ENCODE peak calls at places on chromosomes 13 and 19, in four cellular contexts. T is colonic mucosa, B is AG10803, U is lower leg skin. Q is an unnamed sample.

GRCh38 chr19:49889687-49890348 is 6.9 kb downstream of the IL4I1 start:
- DNase-seq in T (peak), B (peak), U (no peak), Q (peak)

GRCh38 chr19:46746281-46746965 is at the start of gene STRN4:
- DNase-seq in T (no peak), B (peak), U (no peak), Q (no peak)

GRCh38 chr19:56294557-56294956 is 20.1 kb downstream of the ZSCAN5A start:
- DNase-seq in T (no peak), B (no peak), U (no peak), Q (no peak)

GRCh38 chr19:4063369-4064072 is 3.2 kb downstream of the ZBTB7A start:
- DNase-seq in T (peak), B (no peak), U (no peak), Q (no peak)

GRCh38 chr13:77207943-77208342 is 119.0 kb downstream of the MYCBP2 start:
- DNase-seq in T (no peak), B (peak), U (no peak), Q (peak)

GRCh38 chr13:113785051-113786010 is 26.3 kb downstream of the TMEM255B start:
- DNase-seq in T (no peak), B (peak), U (no peak), Q (peak)

GRCh38 chr19:15195987-15196682 is 4.7 kb downstream of the NOTCH3 start:
- DNase-seq in T (peak), B (no peak), U (peak), Q (no peak)

GRCh38 chr19:49637865-49638350 is 2.0 kb downstream of the RRAS start:
- DNase-seq in T (peak), B (peak), U (peak), Q (peak)

GRCh38 chr13:27822873-27823311 is 30.6 kb downstream of the GSX1 start:
- DNase-seq in T (no peak), B (no peak), U (no peak), Q (peak)

GRCh38 chr19:49455729-49456128 is 2.7 kb downstream of the ALDH16A1 start:
- DNase-seq in T (no peak), B (peak), U (no peak), Q (peak)

GRCh38 chr19:10602330-10603083 is 15.4 kb upstream of the AP1M2 start:
- DNase-seq in T (peak), B (peak), U (peak), Q (peak)

GRCh38 chr19:48859711-48860572 is 8.5 kb downstream of the PLEKHA4 start:
- DNase-seq in T (peak), B (no peak), U (no peak), Q (no peak)

GRCh38 chr19:12884926-12885748 is 1.9 kb downstream of the KLF1 start:
- DNase-seq in T (peak), B (peak), U (peak), Q (peak)

GRCh38 chr19:17855333-17856152 is 4.2 kb upstream of the RPL18A start:
- DNase-seq in T (peak), B (peak), U (peak), Q (peak)

GRCh38 chr13:45238945-45239795 is 38.3 kb upstream of the KCTD4 start:
- DNase-seq in T (no peak), B (peak), U (no peak), Q (no peak)

GRCh38 chr19:51137812-51138425 is 4.2 kb upstream of the SIGLEC7 start:
- DNase-seq in T (no peak), B (no peak), U (no peak), Q (no peak)

GRCh38 chr19:51136333-51136732 is 5.8 kb upstream of the SIGLEC7 start:
- DNase-seq in T (no peak), B (no peak), U (no peak), Q (no peak)

GRCh38 chr19:51138549-51138979 is 3.5 kb upstream of the SIGLEC7 start:
- DNase-seq in T (no peak), B (no peak), U (no peak), Q (peak)

GRCh38 chr19:51135004-51135403 is 7.1 kb upstream of the SIGLEC7 start:
- DNase-seq in T (no peak), B (no peak), U (no peak), Q (no peak)

GRCh38 chr19:51136891-51137551 is 5.1 kb upstream of the SIGLEC7 start:
- DNase-seq in T (no peak), B (no peak), U (peak), Q (no peak)
- H3K4me3 ChIP-seq in T (no peak), B (no peak), U (no peak), Q (no peak)

DNA sequence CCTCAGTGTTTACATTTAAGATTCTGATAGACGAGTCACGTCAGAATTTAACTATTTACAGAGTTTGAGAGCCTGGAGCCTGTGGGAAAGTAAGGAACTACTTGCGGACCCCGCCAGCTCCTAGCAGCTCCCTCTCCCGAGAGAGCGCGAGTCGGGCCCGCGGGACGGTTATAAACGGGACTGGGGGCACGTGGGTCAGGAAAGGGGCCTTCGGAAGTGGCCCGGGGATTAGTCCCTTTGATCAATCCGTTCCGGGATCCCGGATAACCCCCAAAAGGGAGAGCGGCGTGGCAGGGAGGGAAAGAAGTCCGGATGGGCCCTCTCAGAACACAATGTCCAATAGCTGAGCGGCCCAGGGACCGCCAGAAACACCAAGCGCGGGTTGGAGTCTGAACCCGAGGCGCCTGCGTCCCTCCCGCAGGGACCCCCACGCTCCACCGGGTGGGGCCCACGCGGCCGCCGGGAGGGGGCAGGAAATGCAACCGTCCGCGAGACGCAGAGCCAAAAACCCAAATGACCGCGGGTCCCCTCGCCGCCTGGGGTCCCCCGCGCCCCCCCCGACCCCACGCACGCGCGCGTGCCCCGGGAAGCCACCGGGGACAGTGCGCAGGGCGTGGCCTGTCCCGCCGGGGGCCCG is 3.6 kb downstream of the ZIC5 start:
- DNase-seq in T (no peak), B (no peak), U (no peak), Q (no peak)
- TF ChIP-seq CTCF in T (no peak), B (no peak), U (no peak), Q (no peak)

GRCh38 chr19:44754743-44755066 is 6.2 kb downstream of the BCL3 start:
- DNase-seq in T (peak), B (no peak), U (no peak), Q (no peak)
- H3K4me3 ChIP-seq in T (peak), B (peak), U (no peak), Q (peak)

DNA sequence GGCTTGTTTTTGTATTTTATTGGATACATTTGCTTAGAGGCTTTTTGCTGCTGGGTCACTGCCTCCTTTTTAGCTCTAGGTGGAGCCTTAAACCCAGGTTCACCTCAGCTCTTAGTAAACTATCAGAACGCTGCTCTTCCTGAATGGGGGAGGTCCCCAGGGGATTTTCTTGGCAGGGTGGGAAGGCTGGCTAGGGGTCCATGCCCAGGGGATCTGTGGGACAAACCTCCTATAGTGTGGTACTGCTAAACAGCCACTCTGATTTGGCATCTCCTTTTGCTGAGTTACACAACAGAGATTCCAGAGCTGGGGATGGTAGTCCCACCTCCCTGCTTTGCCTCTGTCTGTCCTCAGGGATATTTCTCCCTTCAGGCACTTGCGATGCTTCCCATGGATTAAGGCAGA is 204.9 kb downstream of the ZIC5 start:
- DNase-seq in T (no peak), B (no peak), U (no peak), Q (no peak)
- TF ChIP-seq CTCF in T (no peak), B (no peak), U (no peak), Q (no peak)

DNA sequence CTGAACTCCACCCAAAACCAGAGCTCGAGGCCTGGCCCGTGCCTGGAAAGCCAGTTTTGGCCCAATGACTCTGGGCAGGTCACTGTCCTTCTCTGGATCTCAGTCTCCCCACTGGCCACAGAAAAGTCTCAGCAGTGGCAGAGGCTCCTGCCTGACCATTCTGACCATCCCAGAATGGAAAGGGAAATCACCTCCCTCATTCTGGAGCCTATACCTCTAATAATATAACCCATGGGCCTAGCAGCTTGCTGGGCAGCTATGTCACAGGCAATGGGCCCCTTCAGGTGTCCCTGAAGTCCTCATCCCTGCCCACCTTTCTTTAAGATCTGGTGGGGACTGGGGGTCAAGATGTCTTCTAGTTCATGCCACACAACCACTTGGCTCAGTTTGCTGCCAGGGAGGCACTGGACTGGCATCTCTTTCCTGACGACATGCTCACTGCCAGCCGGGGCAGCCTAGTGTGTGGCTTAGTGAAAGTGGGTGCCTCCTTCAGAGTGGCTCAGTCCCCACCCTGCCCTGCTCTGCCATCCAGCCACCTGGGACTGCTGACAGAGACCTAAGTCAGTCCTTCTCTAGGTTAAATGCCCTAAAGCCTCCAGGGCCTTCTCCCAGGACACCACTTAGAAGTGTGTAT is 62.6 kb downstream of the AP1M1 start:
- DNase-seq in T (no peak), B (no peak), U (no peak), Q (no peak)
- H3K4me3 ChIP-seq in T (no peak), B (no peak), U (no peak), Q (no peak)

GRCh38 chr19:7533925-7534480 is 1.5 kb upstream of the PNPLA6 start:
- DNase-seq in T (peak), B (peak), U (peak), Q (peak)

GRCh38 chr19:7535993-7536685 is 622 bp downstream of the PNPLA6 start:
- DNase-seq in T (no peak), B (no peak), U (no peak), Q (no peak)

GRCh38 chr19:7535035-7535992 is at the start of gene PNPLA6:
- DNase-seq in T (peak), B (peak), U (peak), Q (peak)

GRCh38 chr19:7533281-7533819 is 2.2 kb upstream of the PNPLA6 start:
- DNase-seq in T (peak), B (peak), U (peak), Q (peak)

DNA sequence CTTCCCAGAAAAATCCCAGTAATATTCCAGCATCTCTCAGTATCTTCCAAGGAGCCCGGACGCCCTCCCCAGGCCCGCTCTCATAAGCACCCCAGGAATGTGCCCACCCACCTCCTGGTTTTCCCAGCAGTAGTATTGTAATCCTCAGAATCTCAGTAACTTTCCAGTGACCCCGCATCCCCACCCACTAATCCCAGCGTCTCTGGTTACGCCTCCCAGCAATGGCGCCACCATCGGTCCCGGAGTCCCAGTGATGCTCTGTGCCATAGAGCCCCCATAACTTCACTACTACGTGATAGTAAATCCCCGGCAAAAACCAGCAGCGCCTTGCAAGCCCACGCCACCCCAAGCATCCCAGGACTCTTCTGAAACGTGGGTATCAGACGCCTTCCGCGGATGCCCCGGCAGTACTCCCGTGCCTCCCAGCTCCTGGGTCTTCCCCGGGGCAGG is 961 bp upstream of the PNPLA6 start:
- DNase-seq in T (peak), B (peak), U (peak), Q (peak)
- TF ChIP-seq CTCF in T (no peak), B (peak), U (no peak), Q (peak)

DNA sequence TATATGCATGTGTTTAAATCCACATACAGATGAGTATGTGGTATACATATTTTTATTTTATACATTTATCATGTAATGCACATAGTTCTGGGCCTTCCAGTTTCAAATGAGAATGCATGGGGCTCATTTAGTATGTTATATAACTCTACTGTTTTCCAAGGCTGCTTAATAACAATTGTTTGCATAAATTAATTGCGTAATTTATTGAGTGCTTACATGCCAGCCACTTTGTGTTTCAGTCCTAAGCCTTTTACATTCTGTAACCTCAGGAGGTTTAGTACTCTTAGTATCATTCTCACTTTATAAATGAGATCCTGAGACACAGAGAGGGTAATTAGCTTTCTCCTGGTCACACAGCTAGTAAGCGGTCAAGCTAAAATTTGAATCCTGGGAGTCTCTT is 16.7 kb upstream of the CACNG8 start:
- DNase-seq in T (no peak), B (no peak), U (no peak), Q (no peak)
- H3K4me3 ChIP-seq in T (no peak), B (no peak), U (no peak), Q (peak)

Q was measured in fibroblast of pulmonary artery.